ENCODE peak calls at places on chromosomes 2 and 18, in nine cellular contexts. U, V, W, B, S, D, C, O and L are unnamed samples.

GRCh38 chr2:149409506-149409905 is 79.1 kb downstream of the LYPD6 start:
- DNase-seq in S (no peak), W (no peak), B (no peak), O (no peak), D (no peak), V (no peak), C (no peak), U (no peak), L (no peak)

GRCh38 chr18:53004798-53005197 is 664.8 kb downstream of the DCC start:
- DNase-seq in C (no peak), V (peak), U (no peak), B (no peak), D (no peak), S (no peak), W (no peak), O (no peak), L (no peak)

GRCh38 chr2:46801731-46802664 is 113.6 kb downstream of the MCFD2 start:
- DNase-seq in V (peak), W (no peak), B (no peak), D (no peak), S (peak), U (no peak), O (peak), C (peak), L (no peak)

GRCh38 chr2:197803033-197803444 is 1.4 kb upstream of the PLCL1 start:
- DNase-seq in B (peak), U (peak), V (peak), W (no peak), S (peak), C (peak), D (peak), O (peak), L (peak)

GRCh38 chr2:2233171-2233826 is 97.8 kb downstream of the MYT1L start:
- DNase-seq in S (no peak), V (no peak), U (no peak), D (no peak), W (no peak), C (no peak), B (no peak), O (no peak), L (no peak)

GRCh38 chr2:15691586-15692310 is 100.1 kb downstream of the DDX1 start:
- DNase-seq in B (no peak), U (no peak), C (no peak), S (no peak), O (no peak), W (no peak), D (no peak), V (no peak), L (no peak)

GRCh38 chr18:58581265-58581664 is 47.6 kb downstream of the ALPK2 start:
- DNase-seq in B (peak), O (peak), W (peak), S (no peak), U (peak), V (peak), D (no peak), C (peak), L (no peak)

GRCh38 chr2:219551863-219552381 is 8.1 kb downstream of the TMEM198 start:
- DNase-seq in W (peak), S (no peak), B (no peak), D (no peak), O (no peak), C (no peak), V (no peak), U (no peak), L (peak)

GRCh38 chr2:240449764-240450531 is 14.5 kb downstream of the GPC1 start:
- DNase-seq in C (peak), B (no peak), W (no peak), O (peak), U (no peak), V (no peak), S (no peak), D (no peak), L (no peak)

GRCh38 chr18:29218101-29218500 is 1041.2 kb upstream of the CDH2 start:
- DNase-seq in O (peak), V (no peak), D (no peak), C (peak), B (no peak), W (no peak), U (no peak), S (no peak), L (no peak)

GRCh38 chr2:59824314-59824713 is 729.1 kb downstream of the BCL11A start:
- DNase-seq in S (no peak), O (no peak), B (no peak), U (no peak), W (no peak), D (no peak), C (no peak), V (no peak), L (no peak)

GRCh38 chr2:64888591-64889309 is 100.4 kb upstream of the SLC1A4 start:
- DNase-seq in U (peak), W (peak), B (peak), O (peak), V (peak), S (peak), D (no peak), C (peak), L (peak)

GRCh38 chr2:115739574-115739973 is 1297.1 kb downstream of the DPP10 start:
- DNase-seq in O (no peak), S (no peak), U (no peak), D (no peak), W (peak), V (no peak), B (no peak), C (no peak), L (peak)

GRCh38 chr2:2333076-2333475 is 2.0 kb upstream of the MYT1L start:
- DNase-seq in U (no peak), C (no peak), V (no peak), S (no peak), O (no peak), B (no peak), W (no peak), D (no peak), L (no peak)

GRCh38 chr18:62714671-62715438 is 486 bp upstream of the PHLPP1 start:
- DNase-seq in U (peak), W (peak), O (peak), V (peak), S (peak), D (peak), C (peak), B (peak), L (peak)

GRCh38 chr18:74226156-74226555 is 65.6 kb downstream of the CYB5A start:
- DNase-seq in S (no peak), W (no peak), U (no peak), D (no peak), C (no peak), O (no peak), V (no peak), B (no peak), L (no peak)

GRCh38 chr18:79540914-79541301 is 138.7 kb upstream of the CTDP1 start:
- DNase-seq in B (no peak), O (no peak), D (no peak), S (no peak), V (no peak), W (peak), U (no peak), C (no peak), L (no peak)

GRCh38 chr2:16060125-16060935 is 120.0 kb downstream of the MYCN start:
- DNase-seq in W (no peak), C (no peak), B (no peak), U (no peak), O (no peak), S (no peak), V (no peak), D (no peak), L (no peak)

GRCh38 chr2:88838165-88838635 is 146.7 kb downstream of the RPIA start:
- DNase-seq in W (no peak), D (no peak), S (no peak), O (no peak), C (no peak), V (no peak), B (no peak), U (no peak), L (no peak)

GRCh38 chr2:88627856-88628568 is 748 bp upstream of the EIF2AK3 start:
- DNase-seq in W (peak), O (peak), D (peak), V (peak), S (peak), U (peak), C (peak), B (peak), L (peak)

GRCh38 chr18:73707035-73707434 is 440.6 kb downstream of the FBXO15 start:
- DNase-seq in O (peak), S (no peak), B (peak), U (no peak), C (no peak), D (no peak), W (no peak), V (peak), L (no peak)

GRCh38 chr2:113291191-113291590 is 12.5 kb upstream of the PAX8 start:
- DNase-seq in B (no peak), D (no peak), W (no peak), U (no peak), C (no peak), V (no peak), O (no peak), S (no peak), L (no peak)

GRCh38 chr2:206918258-206918657 is 21.1 kb upstream of the CPO start:
- DNase-seq in D (no peak), U (no peak), W (no peak), O (no peak), S (no peak), C (no peak), B (no peak), V (no peak), L (no peak)

GRCh38 chr2:120758181-120759048 is 22.7 kb downstream of the GLI2 start:
- DNase-seq in S (no peak), D (no peak), B (peak), C (peak), U (no peak), O (peak), W (peak), V (no peak), L (no peak)

GRCh38 chr2:177282787-177283533 is 18.4 kb upstream of the NFE2L2 start:
- DNase-seq in B (no peak), C (no peak), O (no peak), V (no peak), D (no peak), W (no peak), S (no peak), U (no peak), L (no peak)

GRCh38 chr2:158539176-158539895 is 82.6 kb downstream of the PKP4 start:
- DNase-seq in O (peak), W (no peak), D (no peak), B (peak), V (peak), S (no peak), C (peak), U (peak), L (no peak)

GRCh38 chr2:217911283-217911965 is 91.4 kb downstream of the TNS1 start:
- DNase-seq in V (no peak), O (no peak), C (peak), S (no peak), D (no peak), W (no peak), U (no peak), B (no peak), L (no peak)
- H3K9ac ChIP-seq in V (no peak), O (peak), C (peak), S (no peak), D (no peak), W (no peak), U (no peak), B (no peak), L (no peak)

GRCh38 chr2:130841741-130842365 is 5.1 kb downstream of the ARHGEF4 start:
- DNase-seq in D (no peak), W (no peak), V (no peak), O (no peak), U (no peak), C (no peak), S (no peak), B (no peak), L (no peak)
- H3K9ac ChIP-seq in D (no peak), W (no peak), V (no peak), O (no peak), U (no peak), C (no peak), S (no peak), B (no peak), L (no peak)

GRCh38 chr18:9696112-9696511 is 12.0 kb upstream of the RAB31 start:
- DNase-seq in V (no peak), U (no peak), B (peak), O (no peak), W (no peak), C (no peak), D (no peak), S (no peak), L (no peak)

GRCh38 chr18:9694174-9694573 is 13.9 kb upstream of the RAB31 start:
- DNase-seq in S (peak), D (no peak), V (no peak), O (no peak), B (no peak), C (no peak), W (no peak), U (no peak), L (no peak)

GRCh38 chr18:9696701-9697100 is 11.4 kb upstream of the RAB31 start:
- DNase-seq in B (no peak), S (no peak), W (no peak), V (no peak), D (no peak), O (no peak), U (no peak), C (no peak), L (no peak)

GRCh38 chr18:9694952-9695495 is 13.1 kb upstream of the RAB31 start:
- DNase-seq in B (no peak), V (no peak), D (no peak), O (no peak), W (no peak), U (no peak), C (no peak), S (no peak), L (no peak)

DNA sequence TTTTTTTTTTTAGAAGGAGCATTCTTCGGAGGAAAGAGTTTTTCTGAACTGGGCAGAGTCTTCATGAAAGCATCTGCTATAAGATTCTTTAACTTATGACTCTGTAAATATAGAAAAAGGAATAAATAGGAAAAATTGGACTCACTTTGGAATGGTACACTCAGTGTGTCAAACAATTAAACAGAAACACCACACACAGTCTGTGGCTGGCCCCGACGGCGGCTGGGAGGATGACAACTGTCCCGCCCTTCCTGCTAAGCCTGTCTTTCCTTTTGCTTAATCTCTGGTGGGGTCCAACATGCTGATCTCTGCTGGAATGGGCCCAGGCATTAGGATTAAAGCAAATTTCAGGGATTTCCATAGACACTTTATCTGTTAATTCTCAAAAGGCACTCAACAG is 12.5 kb upstream of the RAB31 start:
- DNase-seq in S (no peak), U (no peak), D (no peak), O (no peak), W (no peak), B (no peak), V (no peak), C (no peak), L (no peak)
- H3K9ac ChIP-seq in S (no peak), U (no peak), D (no peak), O (no peak), W (no peak), B (no peak), V (no peak), C (no peak), L (no peak)

DNA sequence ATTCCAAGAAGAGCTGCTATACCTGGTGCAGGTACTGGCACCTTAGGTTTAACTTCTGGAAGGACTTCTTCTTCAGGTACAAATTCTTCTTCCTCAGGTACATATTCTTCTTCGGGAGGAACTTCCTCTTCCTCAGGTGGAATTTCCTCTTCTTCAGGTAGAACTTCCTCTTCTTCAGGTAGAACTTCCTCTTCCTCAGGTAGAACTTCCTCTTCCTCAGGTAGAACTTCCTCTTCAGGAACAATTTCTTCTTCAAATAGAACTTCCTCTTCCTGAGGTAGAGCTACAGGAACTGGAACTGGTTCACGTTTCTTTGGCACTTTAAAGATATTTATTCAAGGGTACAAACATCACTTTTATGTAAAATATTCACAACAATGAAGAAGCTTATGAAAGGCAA is 129.6 kb downstream of the TTN start:
- DNase-seq in U (no peak), C (no peak), O (no peak), V (no peak), S (no peak), D (no peak), W (no peak), B (no peak), L (no peak)
- H3K9ac ChIP-seq in U (no peak), C (no peak), O (no peak), V (no peak), S (no peak), D (no peak), W (no peak), B (no peak), L (no peak)

GRCh38 chr2:25912851-25913695 is 34.8 kb upstream of the ASXL2 start:
- DNase-seq in V (peak), S (no peak), U (no peak), D (peak), O (peak), B (peak), C (peak), W (peak), L (peak)
- H3K9ac ChIP-seq in V (no peak), S (no peak), U (no peak), D (no peak), O (no peak), B (no peak), C (no peak), W (no peak), L (no peak)

GRCh38 chr2:69204654-69205053 is 182.4 kb downstream of the GFPT1 start:
- DNase-seq in V (no peak), U (no peak), W (no peak), S (no peak), D (no peak), B (no peak), C (no peak), O (no peak), L (no peak)
- H3K9ac ChIP-seq in V (no peak), U (no peak), W (no peak), S (no peak), D (no peak), B (no peak), C (no peak), O (no peak), L (no peak)